ENCODE peak calls at places on chromosomes 16 and 17, in eight cellular contexts. R is memory B cell; N is GM23248; C is CD8-positive, alpha-beta T cell; A is AG10803; B is NCI-H460; Y is caudate nucleus; S is RCC 7860. Z is an unnamed sample.

GRCh38 chr16:47887496-47887895 is 268.3 kb downstream of the ABCC12 start:
- DNase-seq in Y (no peak), S (peak), N (peak), R (no peak), A (peak), C (no peak), B (no peak), Z (no peak)

GRCh38 chr17:44749076-44750020 is 9.4 kb upstream of the ADAM11 start:
- DNase-seq in B (no peak), R (no peak), C (no peak), A (no peak), S (no peak), N (no peak), Y (no peak), Z (no peak)

GRCh38 chr16:75064403-75065148 is 52.0 kb downstream of the LDHD start:
- DNase-seq in S (no peak), B (no peak), R (no peak), A (no peak), C (no peak), Y (no peak), N (no peak), Z (no peak)

GRCh38 chr17:40496634-40497420 is 4.6 kb downstream of the TNS4 start:
- DNase-seq in N (no peak), C (no peak), S (no peak), B (no peak), Y (no peak), A (no peak), R (no peak), Z (no peak)

GRCh38 chr17:64074704-64075484 is 54.5 kb upstream of the ICAM2 start:
- DNase-seq in N (peak), S (peak), B (no peak), Y (no peak), A (peak), R (no peak), C (no peak), Z (no peak)

GRCh38 chr16:79519448-79519847 is 81.1 kb downstream of the MAF start:
- DNase-seq in A (no peak), N (no peak), R (no peak), Y (no peak), B (no peak), C (no peak), S (no peak), Z (no peak)

GRCh38 chr17:81164464-81165245 is 652 bp upstream of the PVALEF start:
- DNase-seq in C (peak), A (no peak), Y (peak), R (no peak), S (no peak), N (no peak), B (no peak), Z (peak)

GRCh38 chr17:55383771-55384679 is 37.6 kb downstream of the MMD start:
- DNase-seq in A (no peak), N (no peak), B (no peak), Y (no peak), C (no peak), R (no peak), S (no peak), Z (no peak)

GRCh38 chr17:48588074-48588415 is 2.0 kb downstream of the HOXB3 start:
- DNase-seq in A (no peak), N (no peak), B (no peak), R (no peak), C (no peak), Y (no peak), S (no peak), Z (no peak)

GRCh38 chr17:21210411-21211076 is 3.4 kb downstream of the TMEM11 start:
- DNase-seq in R (no peak), B (no peak), S (no peak), N (no peak), A (no peak), Y (no peak), C (no peak), Z (no peak)

GRCh38 chr17:15409721-15410247 is 57.6 kb downstream of the CDRT4 start:
- DNase-seq in N (peak), B (no peak), Y (no peak), S (peak), A (peak), R (no peak), C (no peak), Z (peak)

GRCh38 chr17:21213491-21214014 is 408 bp downstream of the TMEM11 start:
- DNase-seq in R (no peak), C (no peak), S (no peak), B (no peak), N (peak), Y (no peak), A (no peak), Z (no peak)

GRCh38 chr17:50708050-50709000 is 611 bp upstream of the ANKRD40 start:
- DNase-seq in C (no peak), B (no peak), Y (no peak), A (peak), N (peak), S (no peak), R (no peak), Z (no peak)

GRCh38 chr17:49224198-49224996 is 6.2 kb downstream of the PHOSPHO1 start:
- DNase-seq in S (no peak), A (no peak), R (no peak), N (no peak), B (no peak), Y (no peak), C (peak), Z (no peak)

Z was measured in putamen.